ENCODE peak calls at places on chromosomes 2 and 18, in six cellular contexts. One of them, this sample, is unnamed.

GRCh38 chr2:8494589-8494988 is 187.3 kb upstream of the ID2 start:
- DNase-seq in activated T-cell treated with anti-CD3 and anti-CD28 coated beads, Interleukin-2, amount 50 U/mL, for 4 hours: no peak
- DNase-seq in NCI-H1105 treated with DMSO at 0.1 percent for 48 hours: no peak
- DNase-seq in cardiac fibroblast: peak
- DNase-seq in AG08396: no peak
- DNase-seq in aorta: peak
- DNase-seq in this sample: no peak

GRCh38 chr18:75083131-75083530 is 125.8 kb downstream of the PTGR3 start:
- DNase-seq in cardiac fibroblast: no peak
- DNase-seq in activated T-cell treated with anti-CD3 and anti-CD28 coated beads, Interleukin-2, amount 50 U/mL, for 4 hours: no peak
- DNase-seq in NCI-H1105 treated with DMSO at 0.1 percent for 48 hours: no peak
- DNase-seq in AG08396: no peak
- DNase-seq in aorta: no peak
- DNase-seq in this sample: no peak

GRCh38 chr18:57432765-57433400 is 2.3 kb upstream of the ONECUT2 start:
- DNase-seq in NCI-H1105 treated with DMSO at 0.1 percent for 48 hours: no peak
- DNase-seq in cardiac fibroblast: no peak
- DNase-seq in aorta: no peak
- DNase-seq in AG08396: no peak
- DNase-seq in activated T-cell treated with anti-CD3 and anti-CD28 coated beads, Interleukin-2, amount 50 U/mL, for 4 hours: no peak
- DNase-seq in this sample: no peak

GRCh38 chr2:33038230-33038629 is 91.5 kb downstream of the LTBP1 start:
- DNase-seq in aorta: no peak
- DNase-seq in NCI-H1105 treated with DMSO at 0.1 percent for 48 hours: no peak
- DNase-seq in activated T-cell treated with anti-CD3 and anti-CD28 coated beads, Interleukin-2, amount 50 U/mL, for 4 hours: no peak
- DNase-seq in AG08396: no peak
- DNase-seq in cardiac fibroblast: no peak
- DNase-seq in this sample: peak

GRCh38 chr2:29262681-29263260 is 147.6 kb downstream of the CLIP4 start:
- DNase-seq in AG08396: no peak
- DNase-seq in NCI-H1105 treated with DMSO at 0.1 percent for 48 hours: peak
- DNase-seq in aorta: no peak
- DNase-seq in cardiac fibroblast: no peak
- DNase-seq in activated T-cell treated with anti-CD3 and anti-CD28 coated beads, Interleukin-2, amount 50 U/mL, for 4 hours: no peak
- DNase-seq in this sample: no peak

GRCh38 chr2:75466708-75467311 is 93.9 kb downstream of the EVA1A start:
- DNase-seq in activated T-cell treated with anti-CD3 and anti-CD28 coated beads, Interleukin-2, amount 50 U/mL, for 4 hours: no peak
- DNase-seq in cardiac fibroblast: peak
- DNase-seq in NCI-H1105 treated with DMSO at 0.1 percent for 48 hours: peak
- DNase-seq in AG08396: peak
- DNase-seq in aorta: no peak
- DNase-seq in this sample: peak

GRCh38 chr2:144749188-144749587 is 229.3 kb upstream of the ZEB2 start:
- DNase-seq in AG08396: no peak
- DNase-seq in aorta: no peak
- DNase-seq in cardiac fibroblast: no peak
- DNase-seq in NCI-H1105 treated with DMSO at 0.1 percent for 48 hours: no peak
- DNase-seq in activated T-cell treated with anti-CD3 and anti-CD28 coated beads, Interleukin-2, amount 50 U/mL, for 4 hours: no peak
- DNase-seq in this sample: no peak

GRCh38 chr2:942775-943460 is 7.7 kb upstream of the SNTG2 start:
- DNase-seq in NCI-H1105 treated with DMSO at 0.1 percent for 48 hours: no peak
- DNase-seq in AG08396: no peak
- DNase-seq in activated T-cell treated with anti-CD3 and anti-CD28 coated beads, Interleukin-2, amount 50 U/mL, for 4 hours: no peak
- DNase-seq in cardiac fibroblast: no peak
- DNase-seq in aorta: no peak
- DNase-seq in this sample: no peak

GRCh38 chr2:43220982-43221659 is 5.3 kb downstream of the ZFP36L2 start:
- DNase-seq in cardiac fibroblast: peak
- DNase-seq in NCI-H1105 treated with DMSO at 0.1 percent for 48 hours: no peak
- DNase-seq in activated T-cell treated with anti-CD3 and anti-CD28 coated beads, Interleukin-2, amount 50 U/mL, for 4 hours: peak
- DNase-seq in AG08396: peak
- DNase-seq in aorta: peak
- DNase-seq in this sample: peak

GRCh38 chr2:61814761-61815160 is 39.1 kb downstream of the FAM161A start:
- DNase-seq in activated T-cell treated with anti-CD3 and anti-CD28 coated beads, Interleukin-2, amount 50 U/mL, for 4 hours: no peak
- DNase-seq in aorta: no peak
- DNase-seq in cardiac fibroblast: no peak
- DNase-seq in AG08396: no peak
- DNase-seq in NCI-H1105 treated with DMSO at 0.1 percent for 48 hours: no peak
- DNase-seq in this sample: no peak

GRCh38 chr18:23623040-23623439 is 36.7 kb upstream of the NPC1 start:
- DNase-seq in cardiac fibroblast: no peak
- DNase-seq in aorta: no peak
- DNase-seq in AG08396: no peak
- DNase-seq in NCI-H1105 treated with DMSO at 0.1 percent for 48 hours: no peak
- DNase-seq in activated T-cell treated with anti-CD3 and anti-CD28 coated beads, Interleukin-2, amount 50 U/mL, for 4 hours: no peak
- DNase-seq in this sample: no peak

This sample was measured in epithelial cell of esophagus.